ENCODE peak calls at places on chromosomes 1 and 21, in nine cellular contexts. U, F, N, Q, B, K, C, T and M are unnamed samples.

GRCh38 chr1:94258873-94259331 is 21.5 kb upstream of the ARHGAP29 start:
- DNase-seq in U (peak; percentile 26), F (no peak), N (no peak), Q (peak; percentile 22), B (peak; percentile 47), K (peak; percentile 71), C (peak; percentile 92), T (peak; percentile 83), M (no peak)

GRCh38 chr21:31236528-31236927 is 107.5 kb downstream of the TIAM1 start:
- DNase-seq in U (no peak), F (no peak), N (no peak), Q (no peak), B (no peak), K (no peak), C (no peak), T (no peak), M (no peak)

GRCh38 chr1:246155923-246156322 is 351.2 kb downstream of the SMYD3 start:
- DNase-seq in U (no peak), F (no peak), N (no peak), Q (no peak), B (no peak), K (no peak), C (peak; percentile 31), T (no peak), M (no peak)

GRCh38 chr1:55275976-55276375 is 60.8 kb upstream of the USP24 start:
- DNase-seq in U (no peak), F (no peak), N (no peak), Q (no peak), B (no peak), K (no peak), C (peak; percentile 28), T (no peak), M (no peak)

GRCh38 chr1:39872698-39873097 is 10.6 kb downstream of the TRIT1 start:
- DNase-seq in U (no peak), F (no peak), N (no peak), Q (no peak), B (no peak), K (no peak), C (no peak), T (no peak), M (no peak)

GRCh38 chr1:5839811-5840550 is 152.2 kb downstream of the NPHP4 start:
- DNase-seq in U (no peak), F (no peak), N (no peak), Q (no peak), B (no peak), K (no peak), C (no peak), T (no peak), M (no peak)

GRCh38 chr1:156162430-156163037 is 9.1 kb downstream of the SEMA4A start:
- DNase-seq in U (no peak), F (no peak), N (no peak), Q (no peak), B (no peak), K (no peak), C (no peak), T (no peak), M (peak; percentile 44)

GRCh38 chr1:87176090-87176489 is 152.6 kb upstream of the LMO4 start:
- DNase-seq in U (no peak), F (no peak), N (no peak), Q (no peak), B (no peak), K (no peak), C (no peak), T (no peak), M (no peak)

GRCh38 chr21:41321211-41321907 is 4.8 kb downstream of the FAM3B start:
- DNase-seq in U (no peak), F (no peak), N (no peak), Q (no peak), B (no peak), K (no peak), C (no peak), T (no peak), M (no peak)

GRCh38 chr21:37615962-37616361 is 249.4 kb downstream of the DYRK1A start:
- DNase-seq in U (no peak), F (no peak), N (no peak), Q (no peak), B (no peak), K (no peak), C (no peak), T (no peak), M (no peak)

GRCh38 chr1:82848043-82848442 is 1047.3 kb downstream of the ADGRL2 start:
- DNase-seq in U (no peak), F (no peak), N (no peak), Q (no peak), B (no peak), K (no peak), C (no peak), T (no peak), M (no peak)

GRCh38 chr1:84365225-84366221 is 32.8 kb upstream of the DNASE2B start:
- DNase-seq in U (peak; percentile 28), F (no peak), N (no peak), Q (no peak), B (peak; percentile 75), K (peak; percentile 99), C (peak; percentile 99), T (peak; percentile 74), M (no peak)

GRCh38 chr1:91732291-91732953 is 153.5 kb downstream of the TGFBR3 start:
- DNase-seq in U (no peak), F (no peak), N (peak; percentile 48), Q (no peak), B (no peak), K (peak; percentile 66), C (peak; percentile 91), T (peak; percentile 65), M (no peak)

GRCh38 chr21:42313501-42313969 is 1.7 kb downstream of the TFF3 start:
- DNase-seq in U (peak; percentile 66), F (no peak), N (no peak), Q (no peak), B (peak; percentile 81), K (no peak), C (no peak), T (peak; percentile 70), M (no peak)

GRCh38 chr1:59691261-59691660 is 123.5 kb upstream of the HOOK1 start:
- DNase-seq in U (peak; percentile 11), F (no peak), N (peak; percentile 32), Q (no peak), B (no peak), K (no peak), C (no peak), T (peak; percentile 58), M (no peak)

GRCh38 chr1:99662581-99663208 is 16.8 kb downstream of the PALMD start:
- DNase-seq in U (peak; percentile 25), F (no peak), N (peak; percentile 87), Q (peak; percentile 19), B (peak; percentile 55), K (no peak), C (peak; percentile 75), T (peak; percentile 93), M (no peak)

GRCh38 chr1:74767490-74767889 is 34.5 kb downstream of the TYW3 start:
- DNase-seq in U (no peak), F (no peak), N (no peak), Q (no peak), B (no peak), K (peak; percentile 44), C (peak; percentile 2), T (no peak), M (no peak)

DNA sequence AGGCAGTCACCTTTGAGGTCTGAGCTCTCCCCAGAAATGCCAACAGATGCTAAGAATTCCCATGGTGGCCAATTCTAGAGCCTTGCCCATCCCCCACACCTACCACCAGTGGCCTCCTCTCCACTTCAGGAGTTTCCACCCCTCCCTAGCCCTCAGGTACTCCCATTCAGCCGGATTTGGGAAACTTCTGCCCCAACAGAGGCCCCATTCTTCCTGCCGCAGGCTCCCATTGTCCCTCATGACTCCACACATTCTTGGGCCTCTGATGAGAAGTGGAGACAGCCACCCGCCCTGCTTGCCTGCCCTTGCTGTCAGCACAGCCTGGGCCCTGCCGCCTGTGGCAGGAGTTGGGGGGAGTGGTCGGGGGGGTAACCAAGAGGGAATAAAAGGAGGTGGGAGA is 4.6 kb downstream of the BLACAT1 start:
- DNase-seq in U (no peak), F (no peak), N (no peak), Q (no peak), B (no peak), K (no peak), C (no peak), T (no peak), M (no peak)
- H3K27ac ChIP-seq in U (no peak overlapping the region), F (no peak overlapping the region), N (no peak overlapping the region), Q (no peak overlapping the region), B (no peak overlapping the region), K (peak overlapping the region; percentile 71), C (no peak overlapping the region), T (no peak overlapping the region), M (no peak overlapping the region)

DNA sequence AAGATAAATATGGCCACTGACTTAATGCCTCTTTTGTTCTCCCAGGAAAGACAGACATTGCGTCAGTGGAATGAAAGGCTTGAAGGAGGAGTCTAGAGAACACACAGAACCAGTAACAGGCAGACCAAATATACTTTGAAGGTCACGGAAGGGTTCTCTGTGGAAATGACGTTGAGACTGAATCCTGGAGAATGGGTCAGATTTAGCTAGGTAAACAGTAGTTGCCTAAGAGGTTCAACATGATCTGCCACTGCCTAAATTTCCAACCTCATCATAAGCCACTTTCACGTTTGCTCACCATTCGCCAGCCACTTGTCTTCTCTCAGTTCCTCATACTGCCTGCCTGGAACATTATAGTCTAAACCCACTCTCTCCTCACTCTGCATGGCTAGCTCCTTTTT is 20.5 kb downstream of the PLA2G4A start:
- DNase-seq in U (no peak), F (no peak), N (no peak), Q (no peak), B (no peak), K (no peak), C (no peak), T (no peak), M (no peak)
- H3K4me3 ChIP-seq in U (no peak overlapping the region), F (no peak overlapping the region), N (no peak overlapping the region), Q (no peak overlapping the region), B (no peak overlapping the region), K (no peak overlapping the region), C (no peak overlapping the region), T (no peak overlapping the region), M (no peak overlapping the region)

GRCh38 chr1:202085682-202086373 is 36.9 kb upstream of the GPR37L1 start:
- DNase-seq in U (peak; percentile 40), F (no peak), N (no peak), Q (no peak), B (peak; percentile 52), K (no peak), C (peak; percentile 35), T (no peak), M (no peak)
- TF ChIP-seq POLR2A in U (no peak), F (no peak), N (no peak), Q (no peak), B (no peak), K (no peak), C (no peak), T (no peak), M (no peak)

DNA sequence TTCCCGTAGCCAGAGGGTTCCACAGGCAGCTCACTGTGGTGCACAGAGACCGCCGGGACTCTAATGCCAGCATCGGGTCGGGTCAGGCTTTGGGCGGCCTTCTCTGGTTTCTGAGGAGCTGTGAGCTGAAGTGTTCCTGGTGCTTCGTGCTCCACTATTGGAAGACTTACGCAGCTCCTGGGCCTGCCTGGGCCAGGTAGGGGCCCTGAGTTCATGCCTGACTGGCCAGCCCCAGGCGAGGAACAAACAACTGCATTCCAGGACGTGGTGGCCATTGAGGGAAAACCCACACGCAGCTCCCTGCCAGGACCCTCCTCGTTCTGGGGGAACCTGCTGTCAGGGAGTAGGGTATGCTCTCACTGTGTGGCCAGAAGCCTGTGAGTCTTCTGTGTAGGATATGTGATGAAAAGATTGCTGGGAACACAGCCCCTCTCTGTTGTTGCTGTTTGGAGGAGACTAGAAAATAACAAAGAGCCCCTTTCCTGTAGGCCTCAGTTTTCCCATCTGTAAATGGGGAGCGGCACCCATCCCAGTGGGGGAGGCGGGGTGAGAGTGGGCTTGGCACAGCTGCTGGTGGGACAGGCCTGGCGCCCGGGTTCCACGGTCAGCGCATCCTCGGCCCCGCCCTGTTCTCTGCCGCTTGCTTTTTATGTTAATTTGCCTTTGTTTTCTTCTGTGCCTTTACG is 8.4 kb downstream of the RER1 start:
- DNase-seq in U (no peak), F (no peak), N (no peak), Q (no peak), B (no peak), K (no peak), C (no peak), T (no peak), M (no peak)
- H3K27ac ChIP-seq in U (no peak overlapping the region), F (no peak overlapping the region), N (no peak overlapping the region), Q (no peak overlapping the region), B (no peak overlapping the region), K (no peak overlapping the region), C (no peak overlapping the region), T (no peak overlapping the region), M (no peak overlapping the region)